ENCODE peak calls at places on chromosomes 3 and 15, in four cellular contexts. E is pons, G is iris pigment epithelial cell, H is SJSA1. I is an unnamed sample.

GRCh38 chr3:9280477-9281219 is 31.2 kb upstream of the SRGAP3 start:
- DNase-seq in H (peak), E (peak), G (peak), I (no peak)

GRCh38 chr3:141367038-141367730 is 1.1 kb upstream of the ZBTB38 start:
- DNase-seq in H (peak), G (peak), E (peak), I (no peak)

GRCh38 chr15:33200903-33201302 is 6.4 kb upstream of the FMN1 start:
- DNase-seq in H (no peak), G (peak), E (no peak), I (no peak)

GRCh38 chr15:96333194-96334016 is 2.9 kb downstream of the NR2F2 start:
- DNase-seq in G (peak), H (peak), E (no peak), I (no peak)

GRCh38 chr3:141477224-141477623 is 9.6 kb upstream of the RASA2 start:
- DNase-seq in E (no peak), H (peak), G (peak), I (no peak)

GRCh38 chr3:159340877-159341500 is 539.1 kb downstream of the MFSD1 start:
- DNase-seq in E (no peak), H (no peak), G (no peak), I (no peak)

GRCh38 chr3:114214542-114215341 is 22.6 kb downstream of the ZNF80 start:
- DNase-seq in E (no peak), G (peak), H (no peak), I (no peak)

GRCh38 chr15:49421991-49422390 is 1.1 kb upstream of the FGF7 start:
- DNase-seq in H (peak), E (peak), G (peak), I (peak)

GRCh38 chr15:88312941-88313579 is 56.5 kb upstream of the NTRK3 start:
- DNase-seq in G (no peak), H (no peak), E (no peak), I (no peak)

GRCh38 chr3:134896696-134897095 is 101.6 kb downstream of the EPHB1 start:
- DNase-seq in G (no peak), E (no peak), H (no peak), I (no peak)

GRCh38 chr15:25182098-25182478 is 227.3 kb downstream of the SNRPN start:
- DNase-seq in E (no peak), H (no peak), G (no peak), I (peak)

GRCh38 chr3:47394140-47394855 is 13.5 kb downstream of the PTPN23 start:
- DNase-seq in H (peak), G (peak), E (no peak), I (no peak)

GRCh38 chr3:168187233-168187632 is 91.5 kb upstream of the GOLIM4 start:
- DNase-seq in H (no peak), E (no peak), G (no peak), I (no peak)

GRCh38 chr15:100083572-100083971 is 258.2 kb downstream of the ADAMTS17 start:
- DNase-seq in H (peak), E (no peak), G (no peak), I (no peak)

GRCh38 chr3:5264093-5264610 is 76.6 kb downstream of the EDEM1 start:
- DNase-seq in H (no peak), E (no peak), G (no peak), I (no peak)

GRCh38 chr3:98343647-98344507 is 9.8 kb upstream of the OR5K4 start:
- DNase-seq in G (peak), E (peak), H (peak), I (no peak)

GRCh38 chr3:194736896-194737600 is 51.4 kb downstream of the FAM43A start:
- DNase-seq in E (no peak), G (no peak), H (no peak), I (no peak)